ENCODE peak calls at places on chromosomes 3 and 15, in five cellular contexts. O, P, Q, X and E are unnamed samples.

GRCh38 chr3:139355502-139355901 is 11.7 kb downstream of the MRPS22 start:
- DNase-seq in O (no peak), P (no peak), Q (no peak), X (peak; percentile 42), E (no peak)

GRCh38 chr15:67082007-67082536 is 16.7 kb downstream of the SMAD3 start:
- DNase-seq in O (no peak), P (peak; percentile 70), Q (no peak), X (no peak), E (no peak)

GRCh38 chr3:23740517-23741402 is 65.0 kb upstream of the UBE2E1 start:
- DNase-seq in O (peak; percentile 81), P (no peak), Q (peak; percentile 68), X (peak; percentile 19), E (no peak)

GRCh38 chr3:185021326-185021725 is 131.5 kb downstream of the C3orf70 start:
- DNase-seq in O (no peak), P (no peak), Q (no peak), X (no peak), E (no peak)

GRCh38 chr3:113225286-113225685 is 13.9 kb downstream of the BOC start:
- DNase-seq in O (no peak), P (no peak), Q (no peak), X (no peak), E (no peak)

GRCh38 chr3:50388720-50389352 is 29.5 kb upstream of the TMEM115 start:
- DNase-seq in O (no peak), P (no peak), Q (no peak), X (no peak), E (no peak)

GRCh38 chr3:166114448-166114847 is 277.2 kb upstream of the BCHE start:
- DNase-seq in O (no peak), P (no peak), Q (no peak), X (no peak), E (no peak)

GRCh38 chr3:107928084-107928445 is 162.8 kb downstream of the CD47 start:
- DNase-seq in O (peak; percentile 41), P (no peak), Q (peak; percentile 75), X (no peak), E (no peak)

GRCh38 chr3:122214718-122215117 is 31.2 kb downstream of the CASR start:
- DNase-seq in O (no peak), P (no peak), Q (no peak), X (no peak), E (no peak)

GRCh38 chr3:115673860-115674259 is 50.5 kb downstream of the GAP43 start:
- DNase-seq in O (no peak), P (no peak), Q (no peak), X (no peak), E (no peak)

GRCh38 chr3:152314677-152315353 is 46.1 kb downstream of the MBNL1 start:
- DNase-seq in O (no peak), P (no peak), Q (no peak), X (peak; percentile 41), E (no peak)

GRCh38 chr3:147423601-147424324 is 14.6 kb downstream of the ZIC1 start:
- DNase-seq in O (no peak), P (no peak), Q (no peak), X (no peak), E (no peak)

GRCh38 chr3:127439621-127440020 is 150.9 kb downstream of the TPRA1 start:
- DNase-seq in O (no peak), P (no peak), Q (no peak), X (no peak), E (peak; percentile 10)

GRCh38 chr15:68098465-68098864 is 44.4 kb downstream of the PIAS1 start:
- DNase-seq in O (no peak), P (no peak), Q (no peak), X (no peak), E (no peak)

GRCh38 chr15:67917037-67917436 is 77.2 kb upstream of the RNU6-1 start:
- DNase-seq in O (no peak), P (no peak), Q (no peak), X (no peak), E (no peak)

GRCh38 chr3:2810723-2811122 is 299.5 kb downstream of the IL5RA start:
- DNase-seq in O (no peak), P (no peak), Q (no peak), X (no peak), E (no peak)

GRCh38 chr3:196414469-196414868 is 17.8 kb downstream of the UBXN7 start:
- DNase-seq in O (no peak), P (no peak), Q (peak; percentile 21), X (no peak), E (no peak)

GRCh38 chr3:172213765-172214358 is 174.5 kb downstream of the FNDC3B start:
- DNase-seq in O (no peak), P (no peak), Q (no peak), X (no peak), E (no peak)

GRCh38 chr15:42194502-42194901 is 13.6 kb downstream of the VPS39 start:
- DNase-seq in O (peak; percentile 38), P (no peak), Q (peak; percentile 74), X (peak; percentile 86), E (no peak)

GRCh38 chr3:11989383-11990050 is 14.7 kb upstream of the SYN2 start:
- DNase-seq in O (no peak), P (no peak), Q (peak; percentile 2), X (no peak), E (no peak)

GRCh38 chr3:184687363-184688049 is 24.4 kb downstream of the MAGEF1 start:
- DNase-seq in O (no peak), P (peak; percentile 67), Q (no peak), X (no peak), E (no peak)

GRCh38 chr3:186515115-186515514 is 29.1 kb downstream of the CRYGS start:
- DNase-seq in O (no peak), P (no peak), Q (no peak), X (no peak), E (no peak)

GRCh38 chr3:113948015-113948917 is 453 bp downstream of the ZDHHC23 start:
- DNase-seq in O (peak; percentile 18), P (peak; percentile 50), Q (peak; percentile 33), X (no peak), E (no peak)

GRCh38 chr3:20321391-20322047 is 135.5 kb upstream of the SGO1 start:
- DNase-seq in O (no peak), P (no peak), Q (no peak), X (no peak), E (no peak)

GRCh38 chr3:13548696-13549512 is at the start of gene FBLN2:
- DNase-seq in O (peak; percentile 64), P (no peak), Q (peak; percentile 79), X (peak; percentile 53), E (peak; percentile 60)

GRCh38 chr3:129688310-129688895 is 81.9 kb upstream of the PLXND1 start:
- DNase-seq in O (no peak), P (no peak), Q (no peak), X (peak; percentile 69), E (no peak)

GRCh38 chr3:129625071-129625874 is 18.8 kb upstream of the PLXND1 start:
- DNase-seq in O (no peak), P (no peak), Q (peak; percentile 48), X (no peak), E (peak; percentile 59)

GRCh38 chr3:49930922-49931321 is 1.3 kb upstream of the MON1A start:
- DNase-seq in O (no peak), P (no peak), Q (peak; percentile 40), X (no peak), E (peak; percentile 10)

GRCh38 chr3:151940481-151940880 is 67.0 kb downstream of the SUCNR1 start:
- DNase-seq in O (no peak), P (no peak), Q (no peak), X (no peak), E (no peak)

GRCh38 chr3:71942432-71942831 is 157.5 kb upstream of the PROK2 start:
- DNase-seq in O (no peak), P (no peak), Q (no peak), X (no peak), E (no peak)

GRCh38 chr3:40613306-40613705 is 88.5 kb downstream of the ZNF621 start:
- DNase-seq in O (no peak), P (no peak), Q (no peak), X (no peak), E (no peak)

GRCh38 chr3:71112576-71112975 is 471.0 kb downstream of the FOXP1 start:
- DNase-seq in O (no peak), P (no peak), Q (no peak), X (peak; percentile 44), E (no peak)

GRCh38 chr3:128071771-128072453 is 19.7 kb downstream of the SEC61A1 start:
- DNase-seq in O (no peak), P (no peak), Q (no peak), X (no peak), E (no peak)

GRCh38 chr3:118987466-118987865 is 47.2 kb downstream of the IGSF11 start:
- DNase-seq in O (no peak), P (no peak), Q (no peak), X (peak; percentile 32), E (no peak)

GRCh38 chr3:25564040-25564439 is 100.7 kb downstream of the TOP2B start:
- DNase-seq in O (no peak), P (no peak), Q (no peak), X (no peak), E (no peak)

GRCh38 chr15:48481802-48482201 is 150.6 kb downstream of the DUT start:
- DNase-seq in O (no peak), P (no peak), Q (peak; percentile 40), X (peak; percentile 37), E (no peak)

GRCh38 chr3:107068980-107069379 is 308.3 kb upstream of the CCDC54 start:
- DNase-seq in O (peak; percentile 39), P (no peak), Q (peak; percentile 73), X (peak; percentile 78), E (no peak)